ENCODE peak calls at places on chromosomes 11 and 22, in four cellular contexts. N, H, O and M are unnamed samples.
A peak's percentile ranks its signal among the peaks of the same experiment; 100 is the strongest.

GRCh38 chr11:134412508-134413333 is 679 bp upstream of the B3GAT1 start:
- DNase-seq in O (no peak), N (no peak), H (peak; percentile 27), M (no peak)

GRCh38 chr22:44206696-44207095 is 26.0 kb downstream of the PARVG start:
- DNase-seq in H (no peak), N (no peak), O (no peak), M (no peak)

GRCh38 chr11:118661425-118662301 is 17.8 kb downstream of the TREH start:
- DNase-seq in O (no peak), H (no peak), N (no peak), M (no peak)

GRCh38 chr22:42991010-42991651 is 23.8 kb downstream of the PACSIN2 start:
- DNase-seq in H (no peak), N (no peak), O (no peak), M (no peak)

GRCh38 chr11:116454020-116454645 is 318.7 kb downstream of the BUD13 start:
- DNase-seq in O (peak; percentile 43), N (peak; percentile 8), H (peak; percentile 16), M (no peak)

GRCh38 chr11:76371170-76371569 is 9.8 kb downstream of the THAP12 start:
- DNase-seq in H (no peak), O (no peak), N (peak; percentile 41), M (no peak)

GRCh38 chr22:29431986-29432385 is 6.4 kb upstream of the RFPL1 start:
- DNase-seq in O (no peak), N (no peak), H (no peak), M (no peak)

GRCh38 chr22:45226681-45227186 is 14.0 kb downstream of the KIAA0930 start:
- DNase-seq in N (no peak), O (no peak), H (no peak), M (no peak)

GRCh38 chr11:9158898-9159391 is 67.5 kb upstream of the SCUBE2 start:
- DNase-seq in O (no peak), N (no peak), H (no peak), M (no peak)

GRCh38 chr11:35287491-35287890 is 131.9 kb downstream of the SLC1A2 start:
- DNase-seq in O (no peak), N (no peak), H (no peak), M (no peak)

GRCh38 chr11:105073486-105074200 is 28.5 kb upstream of the CARD16 start:
- DNase-seq in N (no peak), O (no peak), H (no peak), M (no peak)

GRCh38 chr11:61108847-61109585 is 6.7 kb downstream of the CD5 start:
- DNase-seq in O (no peak), N (no peak), H (no peak), M (no peak)

GRCh38 chr11:74330065-74330858 is 18.8 kb upstream of the P4HA3 start:
- DNase-seq in H (no peak), N (no peak), O (no peak), M (no peak)

GRCh38 chr11:61654397-61654829 is 25.8 kb upstream of the DAGLA start:
- DNase-seq in O (no peak), N (no peak), H (no peak), M (no peak)

GRCh38 chr22:48640890-48641771 is 1186.5 kb downstream of the BRD1 start:
- DNase-seq in N (no peak), O (no peak), H (no peak), M (no peak)

GRCh38 chr22:40753114-40753513 is 66.0 kb downstream of the SLC25A17 start:
- DNase-seq in H (no peak), O (no peak), N (no peak), M (no peak)

GRCh38 chr11:122690801-122691649 is 35.5 kb downstream of the UBASH3B start:
- DNase-seq in H (no peak), O (no peak), N (no peak), M (no peak)

GRCh38 chr11:126355926-126356897 is 726 bp downstream of the ST3GAL4 start:
- DNase-seq in N (no peak), H (no peak), O (peak; percentile 21), M (no peak)

GRCh38 chr11:10494636-10495463 is 39.8 kb downstream of the AMPD3 start:
- DNase-seq in H (no peak), O (no peak), N (no peak), M (no peak)

GRCh38 chr22:17143826-17144225 is 15.3 kb downstream of the HDHD5 start:
- DNase-seq in N (no peak), H (no peak), O (no peak), M (no peak)

GRCh38 chr11:44601471-44602370 is 36.3 kb downstream of the CD82 start:
- DNase-seq in H (no peak), N (no peak), O (no peak), M (no peak)

GRCh38 chr22:47769652-47770051 is 1007.2 kb downstream of the TBC1D22A start:
- DNase-seq in O (no peak), H (no peak), N (no peak), M (no peak)

GRCh38 chr11:11016943-11017342 is 159.1 kb upstream of the ZBED5 start:
- DNase-seq in N (no peak), O (no peak), H (no peak), M (no peak)

GRCh38 chr22:33451851-33452469 is 393.8 kb upstream of the SYN3 start:
- DNase-seq in N (no peak), H (no peak), O (peak; percentile 53), M (no peak)

GRCh38 chr11:33949201-33949913 is 57.5 kb upstream of the LMO2 start:
- DNase-seq in O (no peak), N (no peak), H (no peak), M (no peak)

GRCh38 chr11:19711911-19712280 is 741 bp upstream of the NAV2 start:
- DNase-seq in H (peak; percentile 15), N (no peak), O (no peak), M (no peak)

GRCh38 chr11:69010964-69011623 is 2.0 kb downstream of the MRGPRF start:
- DNase-seq in H (peak; percentile 97), N (no peak), O (no peak), M (peak; percentile 88)
- TF ChIP-seq MAX in H (peak; percentile 80), N (no peak), O (no peak), M (peak; percentile 90)

GRCh38 chr11:128405693-128406364 is 181.5 kb downstream of the ETS1 start:
- DNase-seq in N (no peak), O (no peak), H (no peak), M (no peak)
- TF ChIP-seq PHF8 in N (no peak), O (no peak), H (no peak), M (no peak)

DNA sequence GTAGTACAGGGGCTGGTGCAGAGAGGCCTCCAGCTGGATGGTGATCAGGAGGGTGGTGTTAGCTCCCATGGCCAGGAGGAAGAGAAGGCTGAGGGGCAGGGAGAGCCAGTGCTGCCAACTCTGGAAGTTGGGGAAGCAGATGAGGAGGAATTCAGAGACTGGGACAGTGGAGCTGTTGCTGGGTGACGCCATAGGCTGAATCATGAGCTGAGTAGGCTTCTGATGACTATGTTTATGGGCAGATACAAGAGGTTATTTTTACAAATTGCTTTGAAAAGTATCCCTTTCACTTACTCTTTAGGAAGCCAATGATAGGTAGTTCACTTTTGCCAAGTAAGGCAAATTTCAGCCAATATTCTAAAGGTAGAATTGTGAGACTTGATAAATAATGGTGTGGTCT is 3.1 kb downstream of the OR56A1 start:
- DNase-seq in N (no peak), O (no peak), H (no peak), M (no peak)
- H3K4me2 ChIP-seq in N (no peak overlapping the region), O (no peak overlapping the region), H (no peak overlapping the region), M (no peak overlapping the region)

GRCh38 chr22:39251762-39252460 is 7.1 kb upstream of the PDGFB start:
- DNase-seq in N (no peak), O (peak; percentile 67), H (no peak), M (no peak)
- TF ChIP-seq MAX in N (peak; percentile 4), O (peak; percentile 12), H (no peak), M (no peak)